ENCODE peak calls at places on chromosomes 13 and 19, in four cellular contexts. P, I, G and W are unnamed samples.

GRCh38 chr19:21848706-21849105 is 12.7 kb upstream of the ZNF43 start:
- DNase-seq in P (no peak), I (no peak), G (no peak), W (no peak)

GRCh38 chr13:21504379-21504778 is 45.3 kb upstream of the ZDHHC20 start:
- DNase-seq in I (no peak), G (no peak), P (no peak), W (no peak)

GRCh38 chr13:44653261-44653660 is 77.1 kb upstream of the TSC22D1 start:
- DNase-seq in G (no peak), I (no peak), P (no peak), W (no peak)

GRCh38 chr19:40641306-40641705 is 40.1 kb downstream of the LTBP4 start:
- DNase-seq in P (no peak), G (no peak), I (no peak), W (no peak)

GRCh38 chr19:10819124-10820060 is 16.6 kb downstream of the TMED1 start:
- DNase-seq in I (no peak), P (no peak), G (no peak), W (no peak)

GRCh38 chr19:51161266-51161665 is 19.2 kb downstream of the SIGLEC7 start:
- DNase-seq in G (no peak), I (no peak), P (no peak), W (no peak)

GRCh38 chr13:76812971-76813691 is 73.1 kb downstream of the KCTD12 start:
- DNase-seq in P (no peak), G (peak; percentile 23), I (no peak), W (no peak)

GRCh38 chr19:7224205-7224833 is 69.9 kb downstream of the INSR start:
- DNase-seq in P (no peak), G (peak; percentile 8), I (no peak), W (peak; percentile 23)

GRCh38 chr19:38059897-38060296 is 152.9 kb downstream of the SIPA1L3 start:
- DNase-seq in I (no peak), P (no peak), G (no peak), W (no peak)

GRCh38 chr19:17765069-17765618 is 13.9 kb downstream of the FCHO1 start:
- DNase-seq in G (no peak), P (no peak), I (no peak), W (peak; percentile 66)

GRCh38 chr13:65725001-65725400 is 1505.1 kb downstream of the PCDH9 start:
- DNase-seq in G (no peak), P (no peak), I (no peak), W (no peak)

GRCh38 chr13:111623743-111624505 is 303.5 kb downstream of the TEX29 start:
- DNase-seq in I (no peak), G (no peak), P (no peak), W (no peak)

GRCh38 chr19:49432141-49433073 is 7.2 kb downstream of the GFY start:
- DNase-seq in G (no peak), P (no peak), I (no peak), W (peak; percentile 80)

GRCh38 chr13:27264181-27264580 is 6.4 kb upstream of the RASL11A start:
- DNase-seq in I (no peak), G (no peak), P (no peak), W (no peak)

GRCh38 chr19:43526884-43527859 is at the start of gene ETHE1:
- DNase-seq in I (peak; percentile 70), P (peak; percentile 90), G (peak; percentile 76), W (peak; percentile 62)

GRCh38 chr19:50759886-50760285 is 10.4 kb upstream of the GPR32 start:
- DNase-seq in P (no peak), I (no peak), G (peak; percentile 38), W (no peak)